ENCODE peak calls at places on chromosomes 6 and 20, in six cellular contexts. A, Q, B, V, C and R are unnamed samples.

GRCh38 chr20:51027396-51027795 is 4.5 kb upstream of the KCNG1 start:
- DNase-seq in C (no peak), A (no peak), B (no peak), V (no peak), Q (no peak), R (no peak)

GRCh38 chr6:83183082-83183828 is 9.8 kb downstream of the PGM3 start:
- DNase-seq in A (no peak), B (peak), C (peak), V (no peak), Q (no peak), R (peak)

GRCh38 chr6:158706369-158706982 is 56.6 kb downstream of the SYTL3 start:
- DNase-seq in Q (peak), B (no peak), A (peak), C (peak), V (peak), R (peak)

GRCh38 chr6:114989279-114989964 is 646.6 kb upstream of the HS3ST5 start:
- DNase-seq in Q (no peak), C (no peak), V (no peak), A (no peak), B (no peak), R (no peak)

GRCh38 chr6:7730852-7731251 is 5.0 kb downstream of the BMP6 start:
- DNase-seq in A (no peak), V (no peak), B (peak), C (peak), Q (no peak), R (peak)

GRCh38 chr20:24578605-24579004 is 109.2 kb downstream of the SYNDIG1 start:
- DNase-seq in V (no peak), B (no peak), Q (no peak), C (no peak), A (no peak), R (no peak)

GRCh38 chr6:72049376-72049775 is 163.0 kb downstream of the RIMS1 start:
- DNase-seq in Q (no peak), V (no peak), C (no peak), B (no peak), A (no peak), R (no peak)

GRCh38 chr6:116616757-116617093 is 446 bp downstream of the RSPH4A start:
- DNase-seq in Q (peak), V (no peak), B (no peak), C (no peak), A (no peak), R (no peak)

GRCh38 chr6:17397764-17398194 is 4.4 kb downstream of the CAP2 start:
- DNase-seq in B (no peak), Q (no peak), A (no peak), C (peak), V (no peak), R (peak)

GRCh38 chr6:130824978-130825694 is 2.1 kb upstream of the SMLR1 start:
- DNase-seq in Q (no peak), C (no peak), A (no peak), V (no peak), B (no peak), R (no peak)

GRCh38 chr20:31869942-31870702 is at the start of the genes DUSP15 and TTLL9:
- DNase-seq in C (no peak), V (peak), Q (peak), A (peak), B (no peak), R (no peak)

GRCh38 chr6:122833229-122833556 is 44.1 kb downstream of the SMPDL3A start:
- DNase-seq in V (peak), A (no peak), B (no peak), C (no peak), Q (no peak), R (no peak)

GRCh38 chr6:4719491-4719890 is 56.7 kb upstream of the CDYL start:
- DNase-seq in A (no peak), B (no peak), V (no peak), Q (no peak), C (no peak), R (no peak)

GRCh38 chr6:89483111-89483720 is 50.3 kb downstream of the ANKRD6 start:
- DNase-seq in V (peak), C (no peak), A (no peak), Q (peak), B (no peak), R (peak)

GRCh38 chr20:5486377-5487054 is 169.8 kb upstream of the PROKR2 start:
- DNase-seq in Q (no peak), A (no peak), B (no peak), C (no peak), V (no peak), R (no peak)

GRCh38 chr6:72149715-72150114 is 263.4 kb downstream of the RIMS1 start:
- DNase-seq in V (no peak), C (no peak), Q (no peak), B (no peak), A (no peak), R (no peak)

GRCh38 chr6:40320441-40320840 is 266.7 kb downstream of the LRFN2 start:
- DNase-seq in A (no peak), C (no peak), B (no peak), Q (no peak), V (no peak), R (no peak)

GRCh38 chr6:40324206-40324605 is 263.0 kb downstream of the LRFN2 start:
- DNase-seq in C (no peak), V (peak), B (no peak), A (no peak), Q (no peak), R (no peak)

GRCh38 chr6:40321616-40322015 is 265.5 kb downstream of the LRFN2 start:
- DNase-seq in B (no peak), V (no peak), Q (no peak), A (no peak), C (no peak), R (no peak)

GRCh38 chr6:40320947-40321346 is 266.2 kb downstream of the LRFN2 start:
- DNase-seq in B (no peak), Q (no peak), A (no peak), V (no peak), C (no peak), R (no peak)

DNA sequence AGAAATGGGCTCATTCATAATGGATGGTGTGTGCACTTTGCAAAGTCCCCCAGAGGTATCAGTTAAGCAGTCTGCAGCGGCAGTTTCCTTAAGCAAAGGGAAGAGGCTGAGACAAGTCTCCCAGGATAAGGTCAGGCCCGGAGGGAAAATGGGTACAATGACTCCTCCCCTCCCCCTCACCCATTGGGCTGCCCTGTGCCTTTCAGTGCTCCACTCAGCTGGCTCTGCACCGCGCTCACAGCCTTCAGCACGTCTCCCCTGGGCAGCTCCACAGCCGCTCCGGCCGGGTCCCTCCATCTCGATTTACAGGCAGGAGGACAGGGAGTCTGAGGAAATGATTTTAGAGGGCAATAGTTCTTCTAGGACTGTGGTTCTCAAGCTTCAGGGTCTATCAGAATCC is 264.8 kb downstream of the LRFN2 start:
- DNase-seq in B (no peak), C (no peak), Q (no peak), V (no peak), A (no peak), R (no peak)
- TF ChIP-seq CTCF in B (no peak), C (no peak), Q (no peak), V (no peak), A (no peak), R (no peak)

GRCh38 chr20:3221398-3222226 is 12.3 kb downstream of the ITPA start:
- DNase-seq in C (no peak), B (no peak), Q (no peak), V (no peak), A (no peak), R (no peak)

GRCh38 chr20:3226093-3226492 is 12.9 kb downstream of the SLC4A11 start:
- DNase-seq in B (no peak), C (no peak), A (no peak), V (no peak), Q (no peak), R (no peak)

GRCh38 chr20:3223937-3224680 is 14.8 kb downstream of the ITPA start:
- DNase-seq in Q (no peak), A (no peak), B (no peak), V (no peak), C (no peak), R (no peak)

GRCh38 chr20:3224681-3225421 is 14.1 kb downstream of the SLC4A11 start:
- DNase-seq in C (no peak), V (no peak), B (no peak), Q (no peak), A (no peak), R (no peak)

GRCh38 chr20:3222635-3223600 is 13.6 kb downstream of the ITPA start:
- DNase-seq in Q (no peak), C (no peak), A (no peak), V (peak), B (no peak), R (no peak)
- H3K4me3 ChIP-seq in Q (no peak), C (no peak), A (no peak), V (no peak), B (no peak), R (no peak)

GRCh38 chr20:2757001-2757400 is 43.4 kb downstream of the CPXM1 start:
- DNase-seq in B (no peak), V (no peak), A (no peak), C (no peak), Q (no peak), R (no peak)

GRCh38 chr20:2754426-2754825 is 46.0 kb downstream of the CPXM1 start:
- DNase-seq in B (no peak), C (no peak), A (no peak), Q (no peak), V (no peak), R (no peak)

GRCh38 chr20:2757969-2758368 is 42.5 kb downstream of the CPXM1 start:
- DNase-seq in C (no peak), B (no peak), Q (no peak), V (no peak), A (no peak), R (no peak)

GRCh38 chr20:2755451-2756055 is 44.9 kb downstream of the CPXM1 start:
- DNase-seq in V (no peak), C (no peak), Q (no peak), B (no peak), A (no peak), R (no peak)

DNA sequence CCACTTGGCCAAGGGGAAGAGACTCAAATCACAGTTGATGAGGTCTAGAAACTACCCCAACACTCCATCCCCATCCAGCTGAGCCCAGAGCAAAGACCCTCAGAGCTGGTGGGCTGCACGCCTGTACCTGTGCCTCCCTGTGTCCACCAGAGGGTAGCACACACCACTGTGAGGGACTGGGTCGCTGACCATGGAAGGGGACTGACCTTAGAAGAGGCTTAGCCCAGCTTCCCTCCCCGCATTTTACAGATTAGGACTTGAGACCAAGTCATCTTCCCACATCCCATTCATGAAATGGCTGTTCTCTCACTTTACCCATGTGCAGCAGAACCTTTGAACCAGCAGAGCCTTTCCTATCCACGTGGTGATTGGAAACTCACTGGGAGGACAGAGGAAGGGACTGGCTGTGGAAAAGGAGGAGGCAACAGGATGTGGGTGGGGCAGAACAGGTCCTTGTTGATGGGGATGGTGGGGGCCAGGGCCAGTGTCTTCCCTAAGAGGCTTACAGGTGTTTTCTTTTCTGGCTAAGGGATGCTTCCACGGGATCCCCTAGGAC is 44.3 kb downstream of the CPXM1 start:
- DNase-seq in A (no peak), C (peak), V (peak), Q (peak), B (peak), R (peak)
- TF ChIP-seq CTCF in A (peak), C (peak), V (peak), Q (peak), B (peak), R (peak)

DNA sequence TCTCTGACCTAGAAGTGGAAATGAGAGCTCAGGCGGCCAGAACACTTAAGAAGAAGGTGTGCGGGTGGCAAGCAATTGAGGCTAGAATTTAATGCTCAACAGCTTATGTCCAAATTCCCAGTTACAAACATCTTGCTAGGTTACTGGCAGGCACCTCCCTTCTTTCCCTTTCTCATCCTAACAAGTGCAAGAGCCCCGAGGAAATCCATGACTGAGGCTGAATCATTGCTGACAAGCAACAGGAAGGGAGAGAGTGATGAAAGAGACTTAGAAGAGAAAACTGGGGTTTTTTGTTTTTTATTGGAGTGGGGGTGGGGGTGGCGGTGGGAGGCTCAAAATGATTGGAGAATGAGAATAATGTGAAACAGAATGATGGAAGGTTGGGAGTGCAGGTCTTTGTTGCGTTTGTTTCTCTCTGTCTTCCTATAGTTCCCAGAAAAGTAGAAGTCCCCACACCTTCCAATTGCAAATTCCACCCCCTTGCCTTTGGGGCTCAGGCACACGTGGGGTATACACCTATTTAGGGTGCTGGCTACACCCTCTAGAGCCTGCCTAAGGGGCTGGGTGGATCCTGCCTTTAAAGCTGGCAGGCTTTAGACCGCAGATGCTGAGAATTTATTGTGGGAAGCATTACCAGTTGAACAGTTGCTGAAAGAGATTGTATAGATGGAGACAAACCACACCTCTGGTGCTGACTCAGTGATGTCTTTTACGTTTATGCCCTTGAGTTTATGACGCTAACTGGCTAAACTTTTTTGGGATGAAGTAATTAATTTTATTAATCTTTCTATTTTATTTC is 1.4 kb downstream of the FAM83B start:
- DNase-seq in Q (no peak), C (peak), B (peak), V (no peak), A (no peak), R (peak)
- H3K4me3 ChIP-seq in Q (no peak), C (no peak), B (no peak), V (no peak), A (no peak), R (no peak)

GRCh38 chr6:34144581-34145160 is 1.2 kb downstream of the GRM4 start:
- DNase-seq in C (no peak), V (peak), Q (no peak), B (no peak), A (no peak), R (no peak)

GRCh38 chr6:34145161-34146020 is 496 bp downstream of the GRM4 start:
- DNase-seq in V (peak), Q (peak), B (no peak), C (peak), A (no peak), R (peak)

GRCh38 chr6:34143196-34143883 is 2.5 kb downstream of the GRM4 start:
- DNase-seq in B (no peak), C (no peak), V (peak), Q (no peak), A (no peak), R (no peak)

GRCh38 chr6:34142599-34142998 is 3.3 kb downstream of the GRM4 start:
- DNase-seq in Q (peak), A (no peak), C (no peak), B (no peak), V (peak), R (no peak)

DNA sequence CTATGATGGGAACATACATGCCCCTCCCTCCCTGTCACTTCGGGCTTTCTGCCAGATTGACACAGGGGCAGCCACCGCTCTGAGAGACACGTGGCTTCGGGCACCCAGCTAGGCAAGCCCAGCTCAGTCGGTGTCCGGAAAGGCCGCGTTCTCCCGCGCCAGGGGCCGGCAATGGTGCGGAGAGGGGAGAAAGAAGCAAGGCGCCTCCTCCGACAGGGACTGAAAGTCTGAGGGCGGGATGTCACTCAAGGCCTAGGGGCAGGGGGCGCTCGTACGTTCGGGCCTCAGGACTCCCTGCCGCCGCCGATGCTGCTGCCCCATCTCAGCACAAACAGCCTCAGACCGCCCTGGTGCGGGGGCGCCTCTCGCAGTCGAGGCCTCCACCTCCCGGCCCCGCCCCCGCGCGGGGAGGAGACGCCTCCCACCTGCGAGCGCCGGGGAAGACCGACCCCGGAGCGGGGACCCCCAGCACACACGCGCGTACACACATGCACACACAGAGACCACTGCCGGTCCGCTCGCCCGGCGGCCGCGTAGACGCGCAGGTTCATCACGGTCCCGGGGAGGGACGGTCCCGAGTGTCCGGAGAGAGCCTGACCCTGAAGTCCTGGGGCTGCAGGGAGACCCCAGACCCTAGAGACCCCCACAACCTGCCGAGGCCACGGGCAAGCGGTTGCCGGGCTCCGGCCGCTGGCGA is 1.9 kb downstream of the GRM4 start:
- DNase-seq in A (no peak), V (peak), C (no peak), B (no peak), Q (peak), R (no peak)
- TF ChIP-seq CTCF in A (no peak), V (peak), C (no peak), B (peak), Q (no peak), R (no peak)

DNA sequence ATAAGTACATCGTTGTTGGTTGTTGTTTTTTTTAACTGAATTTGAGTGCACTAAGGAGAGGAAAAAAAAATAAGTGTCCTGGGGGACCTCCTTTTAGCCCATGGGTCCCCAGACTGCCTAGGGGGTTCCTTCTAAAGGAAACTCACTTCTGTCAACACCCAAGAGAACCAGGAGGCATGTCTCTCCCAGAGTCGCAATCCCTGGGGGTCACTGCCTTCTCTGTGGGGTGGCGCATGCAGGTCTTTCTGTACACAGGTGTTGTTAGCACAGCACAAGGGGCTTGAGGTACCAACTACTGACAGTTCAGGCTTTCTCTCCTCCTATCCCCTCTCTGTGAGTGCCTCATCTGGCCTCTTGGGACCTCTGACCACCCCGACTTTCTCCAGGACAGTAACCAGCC is 7.3 kb upstream of the ARMC2 start:
- DNase-seq in Q (no peak), V (no peak), C (no peak), B (no peak), A (no peak), R (no peak)
- H3K4me3 ChIP-seq in Q (no peak), V (no peak), C (no peak), B (no peak), A (no peak), R (no peak)

DNA sequence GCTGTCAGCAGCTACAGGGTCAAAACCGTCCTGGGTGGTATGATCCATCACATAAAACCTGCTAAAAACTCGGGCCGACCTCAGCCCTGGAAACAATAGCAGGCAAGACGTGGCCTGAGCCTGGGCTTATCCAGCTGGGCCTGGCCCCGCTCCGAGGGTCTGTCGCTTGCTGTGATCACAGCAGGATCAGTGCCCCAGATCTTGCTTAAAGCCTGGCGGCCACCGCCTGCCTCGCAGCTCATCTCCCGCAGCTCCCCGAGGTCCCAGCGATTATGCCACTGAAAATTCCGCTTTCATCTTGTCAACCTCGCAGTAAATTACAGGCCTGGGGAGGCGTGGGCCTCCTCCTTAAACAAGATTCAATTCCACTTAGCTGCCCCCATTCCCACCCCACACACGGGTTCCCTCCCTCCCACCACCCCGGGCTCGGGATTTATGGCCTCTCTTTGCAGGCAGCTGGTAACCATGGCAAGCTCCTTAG is 40.1 kb downstream of the CDH22 start:
- DNase-seq in A (no peak), C (no peak), Q (no peak), B (no peak), V (peak), R (no peak)
- TF ChIP-seq CTCF in A (no peak), C (no peak), Q (no peak), B (no peak), V (peak), R (no peak)